ENCODE peak calls at places on chromosomes 6 and 20, in nine cellular contexts. J is B cell; E is CD8-positive, alpha-beta T cell; O is RWPE1; I is epithelial cell of esophagus; Q is heart right ventricle; X is H9; V is uterus; K is HFF-Myc. L is an unnamed sample.

GRCh38 chr6:134177753-134178229 is 125.4 kb upstream of the SLC2A12 start:
- DNase-seq in J (no peak), E (no peak), O (no peak), I (peak; percentile 36), Q (no peak), X (no peak), V (peak; percentile 24), K (no peak), L (no peak)

GRCh38 chr6:41929918-41930317 is 8.6 kb downstream of the BYSL start:
- DNase-seq in J (no peak), E (no peak), O (no peak), I (no peak), Q (no peak), X (no peak), V (no peak), K (no peak), L (no peak)

GRCh38 chr6:6729971-6730370 is 141.5 kb downstream of the LY86 start:
- DNase-seq in J (no peak), E (no peak), O (no peak), I (no peak), Q (no peak), X (no peak), V (no peak), K (no peak), L (no peak)

GRCh38 chr6:125031385-125031784 is 69.1 kb downstream of the RNF217 start:
- DNase-seq in J (no peak), E (no peak), O (no peak), I (no peak), Q (no peak), X (no peak), V (no peak), K (no peak), L (no peak)

GRCh38 chr6:44043479-44044153 is 83.6 kb downstream of the MRPL14 start:
- DNase-seq in J (no peak), E (no peak), O (no peak), I (no peak), Q (no peak), X (peak; percentile 59), V (no peak), K (no peak), L (no peak)

GRCh38 chr6:75230484-75231325 is 12.9 kb downstream of the COX7A2 start:
- DNase-seq in J (no peak), E (no peak), O (peak; percentile 66), I (peak; percentile 63), Q (peak; percentile 39), X (no peak), V (peak; percentile 25), K (no peak), L (no peak)

GRCh38 chr20:57890254-57890800 is 180.5 kb upstream of the PMEPA1 start:
- DNase-seq in J (no peak), E (no peak), O (no peak), I (no peak), Q (no peak), X (no peak), V (no peak), K (no peak), L (no peak)

GRCh38 chr20:44384423-44385027 is 29.0 kb downstream of the HNF4A start:
- DNase-seq in J (peak; percentile 86), E (peak; percentile 78), O (peak; percentile 75), I (peak; percentile 71), Q (peak; percentile 72), X (peak; percentile 77), V (peak; percentile 72), K (no peak), L (peak; percentile 83)

GRCh38 chr6:142696689-142697088 is 248.3 kb downstream of the HIVEP2 start:
- DNase-seq in J (no peak), E (no peak), O (no peak), I (peak; percentile 30), Q (no peak), X (no peak), V (peak; percentile 35), K (no peak), L (no peak)

GRCh38 chr6:33207569-33208088 is 671 bp upstream of the RING1 start:
- DNase-seq in J (peak; percentile 39), E (no peak), O (peak; percentile 52), I (peak; percentile 47), Q (peak; percentile 53), X (no peak), V (peak; percentile 60), K (no peak), L (no peak)

GRCh38 chr6:82166493-82166892 is 81.1 kb downstream of the IBTK start:
- DNase-seq in J (no peak), E (no peak), O (no peak), I (no peak), Q (peak; percentile 35), X (no peak), V (no peak), K (no peak), L (no peak)

GRCh38 chr6:160036790-160037206 is 67.9 kb downstream of the IGF2R start:
- DNase-seq in J (no peak), E (no peak), O (peak; percentile 93), I (peak; percentile 92), Q (peak; percentile 36), X (no peak), V (peak; percentile 47), K (no peak), L (no peak)

GRCh38 chr6:43801489-43802181 is 31.6 kb downstream of the VEGFA start:
- DNase-seq in J (no peak), E (no peak), O (no peak), I (no peak), Q (no peak), X (no peak), V (no peak), K (no peak), L (no peak)

GRCh38 chr6:130276507-130276906 is 53.8 kb upstream of the SAMD3 start:
- DNase-seq in J (no peak), E (no peak), O (no peak), I (no peak), Q (no peak), X (no peak), V (no peak), K (no peak), L (no peak)

GRCh38 chr6:130288065-130288464 is 65.3 kb upstream of the SAMD3 start:
- DNase-seq in J (no peak), E (no peak), O (no peak), I (no peak), Q (no peak), X (no peak), V (no peak), K (no peak), L (no peak)

GRCh38 chr6:130282234-130282995 is 59.7 kb upstream of the SAMD3 start:
- DNase-seq in J (no peak), E (peak; percentile 14), O (peak; percentile 13), I (peak; percentile 57), Q (no peak), X (no peak), V (no peak), K (peak; percentile 5), L (no peak)
- TF ChIP-seq CTCF in J (peak; percentile 45), E (peak; percentile 70), O (no peak), I (peak; percentile 68), Q (no peak), X (peak; percentile 62), V (no peak), K (peak; percentile 43), L (peak; percentile 72)

GRCh38 chr6:128047989-128048388 is 147.1 kb upstream of the THEMIS start:
- DNase-seq in J (no peak), E (no peak), O (no peak), I (no peak), Q (no peak), X (no peak), V (no peak), K (no peak), L (no peak)
- TF ChIP-seq CTCF in J (no peak), E (no peak), O (no peak), I (no peak), Q (no peak), X (no peak), V (no peak), K (no peak), L (no peak)

GRCh38 chr6:14282326-14282725 is 164.8 kb downstream of the CD83 start:
- DNase-seq in J (no peak), E (no peak), O (no peak), I (no peak), Q (no peak), X (no peak), V (no peak), K (no peak), L (no peak)

GRCh38 chr6:14281831-14282230 is 164.3 kb downstream of the CD83 start:
- DNase-seq in J (no peak), E (no peak), O (no peak), I (no peak), Q (no peak), X (peak; percentile 26), V (no peak), K (no peak), L (no peak)

GRCh38 chr6:14284969-14285368 is 167.4 kb downstream of the CD83 start:
- DNase-seq in J (no peak), E (no peak), O (no peak), I (no peak), Q (no peak), X (peak; percentile 71), V (no peak), K (no peak), L (no peak)

GRCh38 chr6:14282854-14283505 is 165.4 kb downstream of the CD83 start:
- DNase-seq in J (no peak), E (no peak), O (no peak), I (no peak), Q (no peak), X (no peak), V (no peak), K (no peak), L (no peak)

DNA sequence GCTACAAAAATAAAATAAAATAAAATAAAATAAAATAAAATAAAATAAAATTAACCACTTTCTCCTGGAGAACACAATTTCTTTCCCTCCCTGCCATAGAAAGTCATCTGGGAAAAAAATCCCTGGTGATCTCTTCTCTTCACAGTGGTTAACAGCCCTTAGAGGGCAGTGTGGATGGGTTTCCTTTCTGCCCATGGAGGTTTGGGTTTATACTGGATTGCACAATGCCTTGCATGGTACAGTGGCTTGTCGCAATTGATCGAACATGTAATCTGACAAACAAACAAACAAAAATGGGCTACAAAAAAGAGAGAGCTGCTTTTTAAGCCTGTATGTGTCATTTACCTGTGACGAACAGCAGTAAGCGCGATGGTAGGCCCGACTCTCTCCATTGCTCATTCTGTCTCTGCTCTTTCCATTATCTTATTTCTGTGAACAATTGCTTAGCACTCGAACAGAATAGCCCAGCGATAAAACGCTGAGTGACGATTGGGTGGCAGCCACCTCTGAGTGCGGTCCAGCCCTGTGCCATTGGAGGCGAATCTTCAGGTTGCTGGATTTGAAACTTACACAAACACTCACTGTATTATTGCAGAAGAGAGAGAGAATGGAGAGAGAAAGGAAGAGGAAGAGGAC is 166.1 kb downstream of the CD83 start:
- DNase-seq in J (no peak), E (no peak), O (no peak), I (peak; percentile 46), Q (no peak), X (peak; percentile 30), V (no peak), K (no peak), L (no peak)
- TF ChIP-seq CTCF in J (no peak), E (no peak), O (no peak), I (peak; percentile 30), Q (no peak), X (peak; percentile 54), V (no peak), K (peak; percentile 16), L (no peak)

DNA sequence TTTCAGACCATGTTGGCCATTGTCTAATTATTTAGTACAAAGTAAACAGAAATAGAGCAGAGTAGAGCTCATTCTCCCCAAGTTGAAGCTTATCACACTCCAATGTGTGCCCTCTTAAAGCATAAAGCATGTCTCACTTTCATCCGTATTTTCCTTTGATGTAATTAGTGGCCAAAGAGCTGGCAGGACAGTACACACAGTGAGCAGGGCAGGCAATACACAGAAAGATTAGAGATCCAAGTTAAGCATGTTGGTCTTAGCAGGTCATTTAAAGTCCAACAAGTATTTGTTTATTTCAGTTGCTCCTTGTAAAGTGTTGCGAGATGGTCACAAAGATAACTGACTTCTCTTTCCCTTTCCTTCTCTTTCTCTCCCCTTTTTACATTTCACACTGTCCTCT is 47.2 kb downstream of the RFX6 start:
- DNase-seq in J (no peak), E (no peak), O (no peak), I (no peak), Q (no peak), X (no peak), V (no peak), K (no peak), L (no peak)
- TF ChIP-seq CTCF in J (no peak), E (no peak), O (no peak), I (no peak), Q (no peak), X (no peak), V (no peak), K (no peak), L (no peak)

L was measured in natural killer cell.